ENCODE peak calls at places on chromosomes 11 and 22, in four cellular contexts. One of them, this sample, is unnamed.
A peak's percentile ranks its signal among the peaks of the same experiment; 100 is the strongest.

GRCh38 chr22:46312056-46312455 is 15.4 kb downstream of the GTSE1 start:
- DNase-seq in GM12865: no peak
- DNase-seq in right atrium auricular region: no peak
- DNase-seq in pancreas: no peak
- DNase-seq in this sample: no peak

GRCh38 chr11:12569499-12570040 is 104.7 kb upstream of the TEAD1 start:
- DNase-seq in right atrium auricular region: no peak
- DNase-seq in pancreas: no peak
- DNase-seq in GM12865: no peak
- DNase-seq in this sample: peak; percentile 93

GRCh38 chr11:57279131-57279530 is 42.1 kb upstream of the APLNR start:
- DNase-seq in right atrium auricular region: no peak
- DNase-seq in pancreas: no peak
- DNase-seq in GM12865: no peak
- DNase-seq in this sample: peak; percentile 69

GRCh38 chr11:64969209-64969608 is 2.7 kb downstream of the MAJIN start:
- DNase-seq in pancreas: no peak
- DNase-seq in right atrium auricular region: no peak
- DNase-seq in GM12865: no peak
- DNase-seq in this sample: peak; percentile 6

GRCh38 chr11:69361466-69361865 is 67.5 kb downstream of the MYEOV start:
- DNase-seq in GM12865: no peak
- DNase-seq in right atrium auricular region: peak; percentile 11
- DNase-seq in pancreas: no peak
- DNase-seq in this sample: no peak

GRCh38 chr11:70046089-70046488 is 32.0 kb upstream of the ANO1 start:
- DNase-seq in GM12865: no peak
- DNase-seq in right atrium auricular region: no peak
- DNase-seq in pancreas: no peak
- DNase-seq in this sample: no peak

GRCh38 chr11:103491777-103492176 is 382.6 kb downstream of the DYNC2H1 start:
- DNase-seq in pancreas: no peak
- DNase-seq in GM12865: no peak
- DNase-seq in right atrium auricular region: no peak
- DNase-seq in this sample: no peak

GRCh38 chr11:99920956-99921355 is 766.1 kb upstream of the ARHGAP42 start:
- DNase-seq in pancreas: no peak
- DNase-seq in right atrium auricular region: no peak
- DNase-seq in GM12865: no peak
- DNase-seq in this sample: no peak

GRCh38 chr22:38240734-38241252 is 32.0 kb downstream of the TMEM184B start:
- DNase-seq in GM12865: no peak
- DNase-seq in pancreas: no peak
- DNase-seq in right atrium auricular region: no peak
- DNase-seq in this sample: peak; percentile 86

GRCh38 chr11:108221981-108222685 is at the start of gene NPAT:
- DNase-seq in GM12865: peak; percentile 53
- DNase-seq in right atrium auricular region: no peak
- DNase-seq in pancreas: no peak
- DNase-seq in this sample: no peak

GRCh38 chr11:12100886-12101285 is 9.5 kb upstream of the MICAL2 start:
- DNase-seq in right atrium auricular region: no peak
- DNase-seq in pancreas: no peak
- DNase-seq in GM12865: no peak
- DNase-seq in this sample: peak; percentile 29

GRCh38 chr11:9203715-9204311 is 61.3 kb downstream of the DENND5A start:
- DNase-seq in GM12865: peak; percentile 29
- DNase-seq in pancreas: no peak
- DNase-seq in right atrium auricular region: no peak
- DNase-seq in this sample: no peak

GRCh38 chr11:95229199-95230053 is 1.6 kb downstream of the SESN3 start:
- DNase-seq in right atrium auricular region: no peak
- DNase-seq in GM12865: no peak
- DNase-seq in pancreas: no peak
- DNase-seq in this sample: peak; percentile 53

GRCh38 chr11:102564110-102564509 is 33.6 kb upstream of the MMP7 start:
- DNase-seq in pancreas: no peak
- DNase-seq in right atrium auricular region: no peak
- DNase-seq in GM12865: peak; percentile 65
- DNase-seq in this sample: peak; percentile 71

GRCh38 chr11:105071060-105071732 is 26.1 kb upstream of the CARD16 start:
- DNase-seq in pancreas: no peak
- DNase-seq in right atrium auricular region: no peak
- DNase-seq in GM12865: no peak
- DNase-seq in this sample: no peak
- H3K4me3 ChIP-seq in pancreas: no peak overlapping the region
- H3K4me3 ChIP-seq in right atrium auricular region: no peak overlapping the region
- H3K4me3 ChIP-seq in GM12865: no peak overlapping the region
- H3K4me3 ChIP-seq in this sample: no peak overlapping the region

DNA sequence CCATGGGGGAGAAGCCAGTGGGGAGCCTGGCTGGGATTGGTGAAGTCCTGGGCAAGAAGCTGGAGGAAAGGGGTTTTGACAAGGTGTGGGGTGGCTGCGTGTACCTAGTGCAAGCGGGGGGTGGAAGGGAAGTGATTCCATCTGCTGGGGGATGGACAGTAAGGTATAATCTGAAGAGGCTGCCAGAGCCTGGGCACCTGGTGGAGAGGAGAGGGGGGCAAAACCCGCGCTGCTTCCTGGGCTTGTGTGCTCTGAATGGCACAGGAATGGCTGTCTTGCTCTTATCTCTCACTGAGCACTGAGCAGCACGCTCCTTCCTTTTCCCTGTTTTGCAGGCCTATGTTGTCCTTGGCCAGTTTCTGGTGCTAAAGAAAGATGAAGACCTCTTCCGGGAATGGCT is 988 bp downstream of the BANF1 start:
- DNase-seq in GM12865: no peak
- DNase-seq in right atrium auricular region: no peak
- DNase-seq in pancreas: no peak
- DNase-seq in this sample: no peak
- H3K4me3 ChIP-seq in GM12865: peak overlapping the region; percentile 88
- H3K4me3 ChIP-seq in right atrium auricular region: peak overlapping the region; percentile 86
- H3K4me3 ChIP-seq in pancreas: no peak overlapping the region
- H3K4me3 ChIP-seq in this sample: peak overlapping the region; percentile 99

DNA sequence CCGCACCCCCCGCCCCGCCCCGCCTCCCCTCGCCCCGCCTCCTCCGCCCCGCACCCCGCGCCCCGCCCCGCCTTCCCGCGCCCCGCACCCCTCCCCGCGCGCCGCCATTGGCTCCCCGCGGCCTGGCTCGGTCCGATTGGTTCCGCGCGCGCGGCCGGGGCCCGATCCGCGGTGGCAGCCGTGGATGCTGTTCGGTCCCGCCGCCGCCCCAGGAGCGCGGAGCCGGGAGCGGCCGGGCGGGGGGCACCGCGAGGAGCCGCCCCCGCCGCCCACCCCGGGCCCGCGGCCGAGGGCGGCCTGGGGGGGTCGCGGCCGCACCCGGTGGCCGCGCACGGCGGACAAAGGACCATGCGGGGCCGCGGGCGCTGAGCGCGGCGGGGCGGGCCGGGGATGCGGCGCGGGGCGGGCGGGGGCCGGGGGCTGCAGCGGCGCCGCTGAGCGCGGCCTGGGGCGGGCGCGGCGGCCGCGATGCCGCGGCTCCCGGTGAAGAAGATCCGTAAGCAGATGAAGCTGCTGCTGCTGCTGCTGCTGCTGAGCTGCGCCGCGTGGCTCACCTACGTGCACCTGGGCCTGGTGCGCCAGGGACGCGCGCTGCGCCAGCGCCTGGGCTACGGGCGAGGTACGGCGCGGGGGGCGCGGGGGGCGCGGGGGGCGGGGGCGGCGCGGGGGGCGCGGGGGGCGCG is at the start of gene B4GALNT4:
- DNase-seq in pancreas: no peak
- DNase-seq in GM12865: no peak
- DNase-seq in right atrium auricular region: no peak
- DNase-seq in this sample: peak; percentile 22
- H3K4me3 ChIP-seq in pancreas: no peak within 1 kb of the TSS
- H3K4me3 ChIP-seq in GM12865: no peak within 1 kb of the TSS
- H3K4me3 ChIP-seq in right atrium auricular region: no peak within 1 kb of the TSS
- H3K4me3 ChIP-seq in this sample: peak within 1 kb of the TSS; percentile 67

DNA sequence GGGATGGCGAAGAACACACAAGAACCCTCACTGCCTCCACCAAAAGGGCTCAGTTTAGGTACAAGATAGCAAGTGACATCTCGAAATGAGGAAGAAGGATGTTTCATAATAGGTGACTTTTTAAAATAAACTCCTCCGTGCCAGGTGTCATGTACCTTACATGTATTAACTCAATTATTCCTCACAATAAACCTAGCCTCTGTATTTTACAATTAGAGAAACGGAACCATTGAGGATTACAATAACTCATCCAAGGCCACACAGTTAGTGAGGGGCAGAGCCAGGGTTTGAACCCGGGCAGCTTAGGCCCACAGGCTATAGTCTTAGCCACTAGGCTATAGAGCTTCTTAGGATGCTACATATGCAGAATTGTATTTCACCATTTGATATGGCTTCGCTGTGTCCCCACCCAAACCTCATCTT is 965 bp upstream of the PAMR1 start:
- DNase-seq in pancreas: no peak
- DNase-seq in GM12865: no peak
- DNase-seq in right atrium auricular region: no peak
- DNase-seq in this sample: peak; percentile 60
- H3K4me3 ChIP-seq in pancreas: no peak overlapping the region
- H3K4me3 ChIP-seq in GM12865: no peak overlapping the region
- H3K4me3 ChIP-seq in right atrium auricular region: no peak overlapping the region
- H3K4me3 ChIP-seq in this sample: peak overlapping the region; percentile 86